ENCODE peak calls at places on chromosomes 3 and 15, in four cellular contexts. J is HepG2, O is A549, P is K562. I is an unnamed sample.
A peak's percentile ranks its signal among the peaks of the same experiment; 100 is the strongest.

GRCh38 chr3:76383781-76384180 is 598.4 kb upstream of the ZNF717 start:
- DNase-seq in J (no peak), O (no peak), P (no peak), I (no peak)

GRCh38 chr3:33372218-33373081 is 67.8 kb downstream of the UBP1 start:
- DNase-seq in J (no peak), O (peak; percentile 29), P (peak; percentile 70), I (peak; percentile 20)

GRCh38 chr3:134754768-134755559 is 40.1 kb upstream of the EPHB1 start:
- DNase-seq in J (peak; percentile 29), O (peak; percentile 22), P (peak; percentile 44), I (peak; percentile 85)

GRCh38 chr3:71309342-71309741 is 274.2 kb downstream of the FOXP1 start:
- DNase-seq in J (no peak), O (no peak), P (no peak), I (no peak)

GRCh38 chr15:41870689-41871081 is 23.2 kb downstream of the SPTBN5 start:
- DNase-seq in J (no peak), O (no peak), P (peak; percentile 46), I (no peak)

GRCh38 chr3:97658670-97659285 is 105.8 kb upstream of the ARL6 start:
- DNase-seq in J (peak; percentile 21), O (peak; percentile 1), P (peak; percentile 5), I (no peak)

GRCh38 chr15:58066042-58066867 is 744 bp upstream of the ALDH1A2 start:
- DNase-seq in J (peak; percentile 1), O (peak; percentile 69), P (peak; percentile 85), I (peak; percentile 73)

GRCh38 chr3:106485802-106486201 is 617.0 kb upstream of the CBLB start:
- DNase-seq in J (no peak), O (no peak), P (no peak), I (no peak)

GRCh38 chr3:27666277-27666676 is 55.8 kb downstream of the EOMES start:
- DNase-seq in J (no peak), O (no peak), P (no peak), I (no peak)

GRCh38 chr15:92000709-92001108 is 147.2 kb downstream of the SLCO3A1 start:
- DNase-seq in J (no peak), O (no peak), P (no peak), I (peak; percentile 29)

GRCh38 chr3:120550546-120550945 is 45.6 kb upstream of the NDUFB4 start:
- DNase-seq in J (no peak), O (no peak), P (no peak), I (no peak)

GRCh38 chr15:71572452-71573053 is 237.8 kb upstream of the NR2E3 start:
- DNase-seq in J (no peak), O (peak; percentile 40), P (no peak), I (peak; percentile 46)

GRCh38 chr3:69226071-69226470 is 103.7 kb upstream of the LMOD3 start:
- DNase-seq in J (no peak), O (no peak), P (no peak), I (no peak)

GRCh38 chr15:67174446-67174845 is 80.0 kb downstream of the AAGAB start:
- DNase-seq in J (no peak), O (no peak), P (no peak), I (no peak)

GRCh38 chr15:69919816-69920215 is 177.9 kb downstream of the TLE3 start:
- DNase-seq in J (no peak), O (no peak), P (no peak), I (peak; percentile 60)

GRCh38 chr3:110341047-110341446 is 730.6 kb upstream of the NECTIN3 start:
- DNase-seq in J (no peak), O (no peak), P (no peak), I (no peak)

GRCh38 chr3:9687514-9687913 is 16.1 kb upstream of the CPNE9 start:
- DNase-seq in J (no peak), O (no peak), P (no peak), I (no peak)

GRCh38 chr3:197983076-197983475 is 23.1 kb downstream of the LMLN start:
- DNase-seq in J (no peak), O (no peak), P (no peak), I (no peak)

GRCh38 chr15:48592929-48593328 is 52.6 kb downstream of the FBN1 start:
- DNase-seq in J (no peak), O (no peak), P (no peak), I (no peak)

GRCh38 chr3:114686624-114687023 is 392.8 kb downstream of the TIGIT start:
- DNase-seq in J (no peak), O (no peak), P (no peak), I (no peak)

GRCh38 chr3:17115186-17115585 is 230.4 kb downstream of the PLCL2 start:
- DNase-seq in J (no peak), O (no peak), P (no peak), I (no peak)

GRCh38 chr3:127889976-127890650 is 24.9 kb upstream of the KBTBD12 start:
- DNase-seq in J (no peak), O (no peak), P (no peak), I (no peak)
- TF ChIP-seq CTCF in J (no peak), O (no peak), P (no peak), I (no peak)

GRCh38 chr3:128967748-128968147 is 26.1 kb downstream of the CFAP92 start:
- DNase-seq in J (no peak), O (no peak), P (no peak), I (no peak)

GRCh38 chr3:128970741-128971048 is 23.2 kb downstream of the CFAP92 start:
- DNase-seq in J (no peak), O (no peak), P (no peak), I (no peak)

GRCh38 chr3:128973988-128974564 is 19.8 kb downstream of the CFAP92 start:
- DNase-seq in J (no peak), O (no peak), P (no peak), I (no peak)

GRCh38 chr3:128971421-128971820 is 22.5 kb downstream of the CFAP92 start:
- DNase-seq in J (no peak), O (no peak), P (no peak), I (no peak)

DNA sequence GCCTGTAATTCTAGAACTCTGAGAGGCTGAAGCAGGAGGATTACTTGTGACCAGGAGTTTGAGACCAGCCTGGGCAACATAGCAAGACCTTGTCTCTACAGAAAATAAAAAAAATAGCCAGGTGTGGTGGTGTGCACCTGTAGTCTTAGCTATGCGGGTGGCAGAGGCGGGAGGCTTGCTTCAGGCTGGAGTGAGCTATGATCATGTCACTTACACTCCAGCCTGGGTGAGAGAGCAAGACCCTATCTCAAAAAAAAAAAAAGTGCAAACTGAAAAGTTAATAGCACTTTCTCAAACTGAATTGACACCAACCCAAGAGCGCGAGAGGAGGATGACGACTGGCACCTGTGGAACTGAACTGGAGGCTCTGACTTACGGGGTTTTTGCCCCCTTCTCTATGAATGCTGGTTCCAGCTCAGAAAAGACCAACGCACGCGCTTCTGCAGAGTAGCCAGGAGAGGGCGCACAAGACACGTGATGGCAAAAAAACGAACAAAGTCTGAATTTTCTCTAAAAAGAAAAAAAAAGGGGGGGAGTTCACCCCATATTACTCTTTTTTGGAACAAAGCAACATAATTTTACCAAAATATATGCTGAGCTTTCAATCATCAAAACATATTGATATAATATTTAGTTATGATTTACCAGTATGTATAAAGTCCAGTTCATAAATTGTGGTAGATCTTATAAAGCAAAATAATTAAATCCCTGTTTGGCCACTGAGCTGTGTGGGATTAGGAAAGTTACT is 23.7 kb downstream of the CFAP92 start:
- DNase-seq in J (peak; percentile 25), O (no peak), P (peak; percentile 59), I (peak; percentile 69)
- TF ChIP-seq HMGXB4 in J (no peak), O (no peak), P (no peak), I (no peak)

GRCh38 chr3:139281512-139282196 is 62.2 kb upstream of the MRPS22 start:
- DNase-seq in J (no peak), O (no peak), P (no peak), I (no peak)
- TF ChIP-seq NR3C1 in J (no peak), O (no peak), P (no peak), I (no peak)

GRCh38 chr3:122245513-122246174 is 62.2 kb downstream of the CASR start:
- DNase-seq in J (no peak), O (no peak), P (no peak), I (no peak)
- TF ChIP-seq CTCF in J (no peak), O (no peak), P (no peak), I (no peak)

DNA sequence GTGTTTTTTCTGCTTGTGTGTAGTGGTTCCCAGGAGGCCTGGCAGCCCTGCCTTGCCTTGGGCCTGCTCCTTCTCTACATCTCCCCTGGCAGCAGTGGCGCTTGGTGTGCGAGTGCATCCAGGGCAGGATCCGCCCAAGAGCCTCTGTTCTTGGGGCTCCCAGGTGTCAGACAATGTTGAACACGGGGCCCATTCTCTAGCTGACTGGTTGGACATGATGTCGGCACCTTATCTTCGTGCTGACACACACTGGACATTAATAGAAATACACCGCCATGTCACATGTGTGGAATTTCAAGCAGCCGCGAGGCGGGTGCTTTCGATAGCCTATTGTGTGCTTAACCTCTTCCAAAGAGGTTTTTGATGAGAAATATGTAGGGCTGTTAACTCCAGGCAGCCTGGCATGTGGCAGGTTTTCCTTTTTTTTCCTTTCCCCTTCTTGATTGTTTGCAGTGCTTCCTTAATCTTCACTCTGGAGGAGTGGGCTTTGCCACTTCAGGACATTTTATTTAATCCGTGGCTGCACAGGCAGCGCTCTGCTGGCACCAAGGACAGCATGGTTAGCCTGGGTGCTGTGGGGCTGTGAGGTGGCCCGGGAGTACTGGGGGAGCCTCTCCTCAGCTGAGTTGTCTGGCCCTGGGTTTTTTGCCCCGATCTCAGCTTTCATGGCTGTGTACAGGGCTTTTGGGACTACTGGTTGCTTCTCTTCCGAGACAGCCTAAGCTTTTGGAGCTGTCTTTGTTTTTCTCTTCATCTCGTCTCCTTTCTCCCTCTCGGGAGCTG is 42.5 kb downstream of the CHCHD6 start:
- DNase-seq in J (peak; percentile 84), O (peak; percentile 21), P (peak; percentile 64), I (no peak)
- TF ChIP-seq HMGXB4 in J (no peak), O (no peak), P (no peak), I (no peak)

DNA sequence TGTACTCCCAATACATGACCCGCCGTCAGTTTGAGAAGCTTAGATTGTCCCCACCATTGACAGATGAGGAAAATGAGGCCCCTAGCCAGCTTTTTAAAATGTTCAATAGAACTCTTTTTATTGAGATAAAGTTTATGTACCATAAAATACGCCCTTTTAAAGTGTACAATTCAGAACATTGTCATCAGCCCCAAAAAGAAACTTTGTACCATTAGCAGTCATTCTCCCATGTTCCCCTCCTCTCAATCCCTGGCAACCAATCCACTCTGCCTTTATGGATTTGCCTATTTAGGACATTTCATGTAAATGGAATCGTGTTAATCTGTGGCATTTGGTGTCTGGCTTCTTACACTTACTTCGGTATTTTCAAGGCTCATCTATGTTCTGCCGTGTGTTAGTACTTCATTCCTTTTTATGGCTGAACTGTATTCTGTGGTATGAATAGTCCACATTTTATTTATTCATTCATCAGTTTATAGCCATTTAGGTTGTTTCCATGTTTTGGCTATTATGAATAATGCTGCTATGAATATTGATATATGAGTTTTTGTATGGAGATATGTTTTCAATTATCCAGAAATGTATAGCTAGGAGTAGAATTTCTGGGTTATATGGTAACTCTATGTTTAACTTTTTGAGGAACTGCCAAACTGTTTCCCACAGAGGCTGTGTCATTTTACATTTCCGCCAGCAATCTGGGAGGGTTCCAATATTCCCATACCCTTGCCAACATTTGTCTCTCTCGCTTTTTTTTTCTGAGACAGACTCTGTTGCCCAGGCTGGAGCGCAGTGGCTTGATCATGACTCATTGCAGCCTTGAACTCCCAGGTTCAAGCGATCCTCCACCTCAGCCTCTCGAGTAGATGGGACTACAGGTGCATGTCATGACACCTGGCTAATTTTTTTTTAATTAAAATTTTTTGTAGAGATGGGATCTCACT is 15.3 kb upstream of the PTPN23 start:
- DNase-seq in J (no peak), O (no peak), P (no peak), I (no peak)
- TF ChIP-seq NR3C1 in J (no peak), O (no peak), P (no peak), I (no peak)

I was measured in WTC11.